ENCODE peak calls at places on chromosomes 2 and 18, in eight cellular contexts. S, H, T, W, X, N, C and Q are unnamed samples.

GRCh38 chr2:73418343-73418742 is 32.7 kb downstream of the ALMS1 start:
- DNase-seq in T (peak), S (no peak), N (peak), C (peak), W (no peak), X (peak), H (peak), Q (no peak)

GRCh38 chr2:15189236-15189635 is 371.9 kb downstream of the NBAS start:
- DNase-seq in S (no peak), N (no peak), W (no peak), X (no peak), T (no peak), C (no peak), H (no peak), Q (no peak)

GRCh38 chr2:109279243-109279860 is 150.3 kb downstream of the SH3RF3 start:
- DNase-seq in S (no peak), T (no peak), H (no peak), X (no peak), N (no peak), W (no peak), C (no peak), Q (no peak)

GRCh38 chr2:220814441-220814840 is 757.7 kb downstream of the EPHA4 start:
- DNase-seq in N (no peak), C (no peak), X (no peak), W (no peak), S (no peak), T (no peak), H (no peak), Q (no peak)

GRCh38 chr2:212990697-212991096 is 160.7 kb downstream of the IKZF2 start:
- DNase-seq in X (no peak), W (no peak), S (peak), C (no peak), H (no peak), N (no peak), T (no peak), Q (no peak)

GRCh38 chr18:5197032-5197434 is at the start of gene AKAIN1:
- DNase-seq in T (no peak), S (no peak), H (no peak), C (peak), W (peak), X (no peak), N (peak), Q (peak)

GRCh38 chr2:15823459-15824396 is 116.6 kb upstream of the MYCN start:
- DNase-seq in C (no peak), T (no peak), W (no peak), X (no peak), S (no peak), H (no peak), N (no peak), Q (no peak)

GRCh38 chr18:25561923-25562322 is 210.0 kb upstream of the ZNF521 start:
- DNase-seq in T (no peak), C (peak), S (peak), H (no peak), W (peak), N (no peak), X (no peak), Q (no peak)

GRCh38 chr2:225472161-225472560 is 72.7 kb downstream of the NYAP2 start:
- DNase-seq in T (no peak), X (no peak), N (no peak), W (no peak), C (no peak), H (no peak), S (no peak), Q (no peak)

GRCh38 chr2:31235504-31235902 is 1.6 kb downstream of the EHD3 start:
- DNase-seq in N (no peak), T (no peak), H (no peak), W (peak), X (peak), C (no peak), S (no peak), Q (peak)

GRCh38 chr2:125456851-125457250 is 1199.1 kb upstream of the GYPC start:
- DNase-seq in S (no peak), X (no peak), N (no peak), C (no peak), H (no peak), T (no peak), W (no peak), Q (no peak)

GRCh38 chr2:191521608-191522208 is 156.2 kb upstream of the NABP1 start:
- DNase-seq in H (no peak), X (no peak), C (no peak), T (no peak), N (no peak), W (peak), S (peak), Q (peak)

GRCh38 chr2:234352270-234352669 is 144.6 kb downstream of the ARL4C start:
- DNase-seq in N (no peak), C (no peak), W (no peak), X (no peak), S (no peak), H (no peak), T (no peak), Q (no peak)

GRCh38 chr2:170530284-170530745 is 184.8 kb upstream of the SP5 start:
- DNase-seq in T (peak), W (no peak), H (peak), S (no peak), X (peak), N (peak), C (peak), Q (no peak)

GRCh38 chr2:231390667-231391066 is 4.8 kb upstream of the B3GNT7 start:
- DNase-seq in C (no peak), S (no peak), W (no peak), H (no peak), T (no peak), N (no peak), X (no peak), Q (no peak)

GRCh38 chr2:160621748-160622147 is 128.1 kb upstream of the RBMS1 start:
- DNase-seq in X (no peak), N (no peak), S (no peak), C (no peak), W (no peak), H (no peak), T (no peak), Q (no peak)

GRCh38 chr18:73296686-73297085 is 428.9 kb upstream of the NETO1 start:
- DNase-seq in S (no peak), W (no peak), N (no peak), X (no peak), T (no peak), C (no peak), H (no peak), Q (no peak)
- H3K27ac ChIP-seq in S (no peak), W (no peak), N (no peak), X (no peak), T (no peak), C (no peak), H (no peak), Q (no peak)

GRCh38 chr18:47595816-47596501 is 334.5 kb downstream of the SMAD2 start:
- DNase-seq in C (no peak), T (no peak), X (no peak), N (no peak), S (peak), H (no peak), W (peak), Q (peak)
- TF ChIP-seq CTCF in C (peak), T (peak), X (no peak), N (peak), S (peak), H (no peak), W (peak), Q (no peak)

GRCh38 chr2:38748857-38749804 is 2.0 kb downstream of the SRSF7 start:
- DNase-seq in W (no peak), N (no peak), C (no peak), S (no peak), T (no peak), X (no peak), H (no peak), Q (no peak)

GRCh38 chr2:38747007-38747424 is 4.1 kb downstream of the SRSF7 start:
- DNase-seq in H (no peak), N (no peak), S (no peak), T (no peak), X (no peak), C (no peak), W (no peak), Q (no peak)

GRCh38 chr2:38750011-38750792 is 959 bp downstream of the SRSF7 start:
- DNase-seq in X (no peak), N (peak), H (peak), S (peak), W (peak), C (peak), T (peak), Q (peak)

GRCh38 chr2:38748391-38748790 is 2.8 kb downstream of the SRSF7 start:
- DNase-seq in W (no peak), N (no peak), C (no peak), X (no peak), T (no peak), S (no peak), H (no peak), Q (no peak)

DNA sequence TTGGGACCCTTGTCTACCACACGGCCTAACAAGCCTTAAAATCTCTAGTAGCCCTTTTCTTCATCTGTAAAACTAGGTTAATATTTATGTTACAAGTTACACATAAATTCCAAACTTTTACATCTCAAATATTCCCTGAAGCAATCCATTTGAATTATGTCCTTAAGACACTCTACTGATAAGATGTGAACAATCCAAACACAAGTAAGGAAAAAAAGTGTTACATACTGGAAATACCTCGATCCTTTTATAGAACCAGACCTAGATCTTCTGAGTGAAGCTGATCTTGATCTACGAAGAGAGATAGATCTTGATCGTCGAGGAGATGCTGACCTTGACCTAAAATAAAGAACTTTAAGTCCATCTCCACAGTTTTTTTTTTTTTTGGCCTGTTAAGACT is 3.3 kb downstream of the SRSF7 start:
- DNase-seq in X (no peak), W (no peak), H (no peak), S (no peak), T (no peak), N (no peak), C (no peak), Q (no peak)
- H3K27ac ChIP-seq in X (no peak), W (no peak), H (peak), S (no peak), T (peak), N (no peak), C (peak), Q (peak)

DNA sequence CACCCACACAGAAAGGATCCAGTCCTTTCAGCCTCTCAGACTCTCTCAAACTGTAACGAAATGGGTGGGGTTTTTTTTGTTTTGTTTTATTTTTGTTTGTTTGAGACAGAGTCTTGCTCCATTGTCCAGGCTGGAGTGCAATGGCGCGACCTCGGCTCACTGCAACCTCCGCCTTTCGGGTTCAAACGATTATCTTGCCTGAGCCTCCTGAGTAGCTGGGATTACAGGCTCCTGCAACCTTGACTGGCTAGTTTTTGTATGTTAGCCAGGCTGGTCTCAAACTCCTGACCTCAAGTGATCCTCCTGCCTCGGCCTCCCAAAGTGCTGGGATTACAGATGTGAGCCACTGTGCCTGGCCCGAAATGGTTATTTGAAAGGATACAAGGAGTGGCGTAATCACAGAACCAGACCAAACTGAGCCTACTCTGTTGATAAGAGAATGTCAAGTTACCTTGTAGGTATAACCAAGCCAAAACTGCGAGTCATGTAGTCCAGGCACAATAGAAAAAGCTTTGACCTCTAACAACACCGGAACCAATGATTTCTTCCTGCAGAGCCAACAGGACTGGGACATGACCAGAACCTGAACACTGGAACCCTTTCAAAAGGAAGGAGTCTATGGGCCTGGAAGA is 72.5 kb downstream of the NCAPH start:
- DNase-seq in W (no peak), C (no peak), T (no peak), H (no peak), S (no peak), X (no peak), N (no peak), Q (no peak)
- TF ChIP-seq CTCF in W (no peak), C (no peak), T (no peak), H (no peak), S (no peak), X (no peak), N (no peak), Q (no peak)

GRCh38 chr2:189014426-189015138 is 40.4 kb downstream of the COL3A1 start:
- DNase-seq in T (no peak), H (no peak), W (no peak), S (no peak), C (peak), N (no peak), X (no peak), Q (no peak)

GRCh38 chr2:189013047-189013446 is 38.9 kb downstream of the COL3A1 start:
- DNase-seq in S (no peak), H (no peak), C (no peak), X (no peak), W (no peak), T (no peak), N (no peak), Q (no peak)

GRCh38 chr2:189013677-189014380 is 39.7 kb downstream of the COL3A1 start:
- DNase-seq in S (no peak), C (no peak), H (no peak), T (no peak), X (no peak), N (no peak), W (no peak), Q (no peak)

GRCh38 chr2:189016311-189016830 is 42.2 kb downstream of the COL3A1 start:
- DNase-seq in S (no peak), W (no peak), T (no peak), H (no peak), C (no peak), X (no peak), N (no peak), Q (no peak)

GRCh38 chr2:189015378-189015777 is 41.2 kb downstream of the COL3A1 start:
- DNase-seq in N (no peak), X (no peak), S (no peak), T (no peak), C (no peak), H (no peak), W (no peak), Q (no peak)
- H3K27ac ChIP-seq in N (no peak), X (no peak), S (no peak), T (no peak), C (peak), H (peak), W (no peak), Q (no peak)